ENCODE peak calls at places on chromosome 9, in six cellular contexts. G, Y, D, J, V and Q are unnamed samples.

GRCh38 chr9:77952641-77953341 is 78.8 kb downstream of the GNAQ start:
- DNase-seq in G (no peak), Y (no peak), D (peak), J (no peak), V (no peak), Q (peak)

GRCh38 chr9:36867241-36867640 is 166.8 kb downstream of the PAX5 start:
- DNase-seq in G (no peak), Y (no peak), D (no peak), J (no peak), V (no peak), Q (no peak)

GRCh38 chr9:84278131-84278530 is 62.4 kb downstream of the SLC28A3 start:
- DNase-seq in G (no peak), Y (no peak), D (peak), J (no peak), V (no peak), Q (peak)

GRCh38 chr9:25964239-25964638 is 286.0 kb upstream of the TUSC1 start:
- DNase-seq in G (no peak), Y (peak), D (peak), J (no peak), V (peak), Q (peak)

GRCh38 chr9:93031629-93032431 is 26.7 kb upstream of the SUSD3 start:
- DNase-seq in G (no peak), Y (no peak), D (no peak), J (no peak), V (no peak), Q (no peak)

GRCh38 chr9:93064392-93065124 is 6.1 kb downstream of the SUSD3 start:
- DNase-seq in G (no peak), Y (peak), D (no peak), J (no peak), V (peak), Q (no peak)

GRCh38 chr9:63817622-63818518 is 1467.1 kb downstream of the FOXD4L5 start:
- DNase-seq in G (peak), Y (peak), D (peak), J (peak), V (peak), Q (no peak)

GRCh38 chr9:13281356-13282016 is 2.0 kb upstream of the MPDZ start:
- DNase-seq in G (no peak), Y (no peak), D (no peak), J (no peak), V (no peak), Q (no peak)

GRCh38 chr9:97501177-97501971 is at the start of gene TMOD1:
- DNase-seq in G (peak), Y (peak), D (peak), J (peak), V (peak), Q (peak)

GRCh38 chr9:102434545-102434944 is 560.6 kb upstream of the CYLC2 start:
- DNase-seq in G (no peak), Y (no peak), D (no peak), J (no peak), V (no peak), Q (no peak)

GRCh38 chr9:98652741-98653140 is 56.0 kb downstream of the GABBR2 start:
- DNase-seq in G (no peak), Y (no peak), D (no peak), J (no peak), V (no peak), Q (no peak)

GRCh38 chr9:17799383-17799782 is 220.5 kb downstream of the SH3GL2 start:
- DNase-seq in G (no peak), Y (no peak), D (peak), J (no peak), V (no peak), Q (peak)

GRCh38 chr9:19936598-19936997 is 147.8 kb upstream of the SLC24A2 start:
- DNase-seq in G (no peak), Y (no peak), D (no peak), J (no peak), V (no peak), Q (no peak)

DNA sequence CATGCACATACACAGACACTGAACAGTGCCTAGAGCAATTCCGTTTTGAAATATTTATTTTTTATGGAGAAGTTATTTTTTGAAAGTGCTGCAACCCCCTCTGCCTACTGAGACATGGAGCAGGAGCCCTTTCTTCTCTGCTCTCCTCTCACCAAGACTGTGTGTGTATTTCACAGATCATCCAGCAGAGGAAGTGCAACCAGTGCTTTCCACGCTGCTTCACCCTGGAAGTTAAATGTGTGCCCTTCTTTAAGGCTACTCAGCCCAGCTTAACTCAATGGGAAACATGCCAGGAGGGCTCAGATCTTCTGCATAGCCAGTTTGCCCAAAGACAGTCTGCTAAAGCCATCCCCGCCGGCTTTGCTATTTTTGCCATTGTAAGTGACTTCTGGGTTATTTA is 606.3 kb downstream of the TLE1 start:
- DNase-seq in G (no peak), Y (no peak), D (peak), J (no peak), V (no peak), Q (no peak)
- TF ChIP-seq CTCF in G (no peak), Y (no peak), D (peak), J (no peak), V (no peak), Q (peak)

GRCh38 chr9:90053027-90053426 is 448.2 kb downstream of the GADD45G start:
- DNase-seq in G (no peak), Y (no peak), D (no peak), J (peak), V (no peak), Q (no peak)
- TF ChIP-seq CTCF in G (peak), Y (no peak), D (no peak), J (peak), V (no peak), Q (no peak)

GRCh38 chr9:135260776-135261175 is 173.3 kb downstream of the OLFM1 start:
- DNase-seq in G (no peak), Y (no peak), D (no peak), J (no peak), V (no peak), Q (no peak)
- TF ChIP-seq CTCF in G (no peak), Y (no peak), D (no peak), J (no peak), V (no peak), Q (no peak)

GRCh38 chr9:128412120-128412790 is 8.4 kb upstream of the CERCAM start:
- DNase-seq in G (no peak), Y (no peak), D (peak), J (peak), V (peak), Q (peak)
- TF ChIP-seq CTCF in G (peak), Y (peak), D (peak), J (peak), V (peak), Q (peak)

DNA sequence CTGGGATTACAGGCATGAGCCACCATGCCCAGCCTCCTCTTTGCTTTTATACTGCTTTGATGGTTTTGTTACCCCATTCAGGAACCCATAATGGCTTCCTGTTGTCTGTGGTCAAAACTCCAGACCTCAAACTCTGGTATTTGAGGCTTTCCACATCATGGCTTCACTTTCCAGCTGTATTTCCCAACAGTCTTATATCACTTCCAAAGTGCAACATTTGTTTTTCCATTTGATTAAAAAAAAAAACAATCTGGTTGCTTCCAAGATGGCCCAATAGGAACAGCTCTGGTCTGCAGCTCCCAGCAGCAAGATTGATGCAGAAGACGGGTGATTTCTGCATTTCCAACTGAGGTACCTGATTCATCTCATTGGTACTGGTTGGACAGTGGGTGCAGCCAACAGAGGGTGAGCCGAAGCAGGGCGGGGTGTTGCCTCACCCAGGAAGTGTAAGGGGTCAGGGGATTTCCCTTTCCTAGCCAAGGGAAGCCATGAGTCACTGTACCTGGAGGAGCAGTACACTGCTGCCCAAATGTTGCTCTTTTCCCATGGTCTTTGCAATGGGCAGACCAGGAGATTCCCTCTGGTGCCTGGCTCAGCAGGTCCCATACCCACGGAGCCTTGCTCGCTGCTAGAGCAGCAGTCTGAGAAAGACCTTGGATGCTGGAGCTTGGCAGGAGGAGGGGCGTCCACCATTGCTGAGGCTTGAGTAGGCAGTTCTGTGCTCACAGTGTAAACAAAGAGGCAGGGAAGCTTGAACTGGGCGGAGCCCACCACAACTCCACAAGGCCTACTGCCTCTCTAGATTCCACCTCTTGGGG is 458.4 kb downstream of the KDM4C start:
- DNase-seq in G (no peak), Y (no peak), D (peak), J (no peak), V (no peak), Q (peak)
- TF ChIP-seq CTCF in G (no peak), Y (no peak), D (no peak), J (no peak), V (no peak), Q (no peak)

GRCh38 chr9:127311239-127311741 is 46.7 kb downstream of the GARNL3 start:
- DNase-seq in G (peak), Y (no peak), D (peak), J (peak), V (peak), Q (peak)
- TF ChIP-seq CTCF in G (peak), Y (peak), D (peak), J (peak), V (peak), Q (peak)

GRCh38 chr9:123749580-123750202 is 180.2 kb downstream of the DENND1A start:
- DNase-seq in G (no peak), Y (peak), D (peak), J (no peak), V (no peak), Q (peak)
- TF ChIP-seq CTCF in G (no peak), Y (peak), D (no peak), J (no peak), V (no peak), Q (no peak)

DNA sequence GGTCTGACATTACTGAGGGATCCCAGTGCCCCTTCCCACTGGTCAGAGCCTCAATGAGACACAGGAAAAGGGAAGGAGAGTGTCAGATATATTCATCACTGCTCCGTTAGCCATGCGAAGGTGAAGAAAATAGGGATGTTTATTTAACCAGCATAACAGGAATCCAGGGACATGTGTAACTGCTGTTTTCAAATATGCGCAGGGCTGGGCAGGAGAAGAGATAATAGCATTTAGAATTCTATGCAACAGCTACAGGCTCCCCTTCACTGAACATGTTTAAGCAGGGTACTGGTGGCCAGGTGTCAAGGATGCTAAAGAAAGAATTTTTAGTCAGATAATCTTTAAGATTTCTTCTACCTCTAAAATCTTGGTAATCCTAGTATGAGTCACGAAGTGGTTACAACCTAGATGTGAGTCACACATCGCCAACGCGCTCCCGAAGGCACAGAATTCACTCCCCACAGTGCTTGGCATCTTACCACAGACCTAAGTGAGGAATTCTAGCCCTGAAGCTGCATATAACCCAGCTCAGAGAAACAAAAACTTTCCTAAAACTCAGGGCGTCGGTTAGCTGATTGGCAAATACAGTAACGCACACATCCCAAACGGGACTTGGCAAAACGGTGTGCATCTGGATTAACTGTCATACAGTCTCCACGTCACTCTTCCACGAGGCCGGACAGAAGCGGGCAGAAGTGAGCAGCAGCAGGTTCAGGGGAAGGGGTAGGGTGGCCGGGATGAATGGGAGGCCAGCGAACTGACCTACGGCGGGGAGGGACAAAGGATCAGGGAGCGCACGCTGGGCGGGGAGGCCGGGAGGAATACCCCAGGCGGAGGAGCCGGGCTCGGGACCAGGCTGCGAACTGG is 1.1 kb downstream of the CTNNAL1 start:
- DNase-seq in G (peak), Y (peak), D (peak), J (peak), V (peak), Q (peak)
- TF ChIP-seq CTCF in G (no peak), Y (no peak), D (no peak), J (no peak), V (no peak), Q (no peak)

GRCh38 chr9:104808030-104808614 is 44.2 kb downstream of the NIPSNAP3B start:
- DNase-seq in G (no peak), Y (no peak), D (peak), J (peak), V (no peak), Q (peak)
- TF ChIP-seq CTCF in G (no peak), Y (no peak), D (peak), J (peak), V (no peak), Q (peak)

GRCh38 chr9:91781906-91782305 is 168.1 kb downstream of the ROR2 start:
- DNase-seq in G (no peak), Y (no peak), D (no peak), J (no peak), V (no peak), Q (no peak)
- TF ChIP-seq CTCF in G (no peak), Y (no peak), D (no peak), J (no peak), V (no peak), Q (no peak)